ENCODE peak calls at places on chromosome 11, in five cellular contexts. Y is iPS DF 19.7, X is endodermal cell, K is activated T-cell treated with anti-CD3 and anti-CD28 coated beads for 48 hours, E is renal cortical epithelial cell. V is an unnamed sample.

GRCh38 chr11:69944146-69944795 is 125.1 kb upstream of the FGF3 start:
- DNase-seq in E (no peak), X (no peak), K (no peak), Y (no peak), V (no peak)

GRCh38 chr11:103587951-103588788 is 448.3 kb upstream of the DDI1 start:
- DNase-seq in K (no peak), Y (no peak), X (no peak), E (no peak), V (no peak)

GRCh38 chr11:103295704-103296103 is 186.5 kb downstream of the DYNC2H1 start:
- DNase-seq in E (no peak), X (no peak), K (no peak), Y (no peak), V (no peak)

GRCh38 chr11:876550-876949 is 33.9 kb downstream of the TSPAN4 start:
- DNase-seq in E (no peak), K (no peak), X (no peak), Y (no peak), V (no peak)

GRCh38 chr11:117621226-117621625 is 175.8 kb downstream of the DSCAML1 start:
- DNase-seq in K (no peak), E (no peak), X (no peak), Y (no peak), V (no peak)

GRCh38 chr11:125313271-125314222 is 149.0 kb downstream of the PKNOX2 start:
- DNase-seq in K (no peak), E (no peak), Y (no peak), X (no peak), V (no peak)

GRCh38 chr11:110134120-110134519 is 40.9 kb downstream of the ZC3H12C start:
- DNase-seq in Y (no peak), K (no peak), X (no peak), E (no peak), V (no peak)

GRCh38 chr11:130904380-130904779 is 11.9 kb downstream of the SNX19 start:
- DNase-seq in Y (no peak), X (no peak), E (peak; percentile 23), K (no peak), V (no peak)

GRCh38 chr11:41320233-41320993 is 139.0 kb downstream of the LRRC4C start:
- DNase-seq in X (no peak), E (peak; percentile 6), K (no peak), Y (no peak), V (no peak)

GRCh38 chr11:114309517-114309916 is 13.3 kb downstream of the NNMT start:
- DNase-seq in K (no peak), X (no peak), Y (no peak), E (no peak), V (no peak)

GRCh38 chr11:106077609-106078517 is at the start of gene AASDHPPT:
- DNase-seq in K (no peak), Y (no peak), E (peak; percentile 55), X (no peak), V (no peak)

GRCh38 chr11:116536416-116536815 is 236.4 kb downstream of the BUD13 start:
- DNase-seq in K (no peak), E (no peak), X (peak; percentile 39), Y (no peak), V (no peak)

GRCh38 chr11:17770048-17770652 is 35.6 kb downstream of the KCNC1 start:
- DNase-seq in E (no peak), Y (no peak), X (peak; percentile 77), K (no peak), V (no peak)

V was measured in H1.